ENCODE peak calls at places on chromosomes 5 and 9, in seven cellular contexts. I is adrenal gland, V is IMR-90, R is tibial artery, Q is breast epithelium, M is heart right ventricle, J is hepatocyte. O is an unnamed sample. For H3K4me1, the result is how much of the 10 kb centered on the place peaks cover.

GRCh38 chr5:94618029-94618492 is 343 bp downstream of the KIAA0825 start:
- DNase-seq in V (peak), I (peak), Q (peak), R (peak), J (peak), M (peak), O (no peak)

GRCh38 chr9:24416136-24416535 is 129.6 kb downstream of the IZUMO3 start:
- DNase-seq in Q (no peak), V (no peak), R (no peak), M (no peak), I (no peak), J (no peak), O (no peak)

GRCh38 chr5:109992264-109992915 is 302.7 kb downstream of the MAN2A1 start:
- DNase-seq in Q (no peak), R (no peak), J (no peak), V (no peak), M (no peak), I (no peak), O (no peak)

GRCh38 chr9:108536836-108537601 is 318.8 kb downstream of the ACTL7B start:
- DNase-seq in I (no peak), R (no peak), V (peak), Q (no peak), M (no peak), J (no peak), O (no peak)

GRCh38 chr5:164202338-164202737 is 696.9 kb downstream of the MAT2B start:
- DNase-seq in V (peak), M (no peak), J (no peak), I (no peak), R (no peak), Q (no peak), O (no peak)

GRCh38 chr9:16191691-16192402 is 639.0 kb downstream of the CCDC171 start:
- DNase-seq in M (peak), J (peak), Q (no peak), R (peak), V (peak), I (peak), O (peak)

GRCh38 chr9:123399803-123400378 is 43.9 kb downstream of the CRB2 start:
- DNase-seq in M (no peak), I (peak), J (no peak), R (no peak), V (no peak), Q (no peak), O (no peak)

GRCh38 chr9:33934188-33934878 is 114.4 kb downstream of the UBAP2 start:
- DNase-seq in I (no peak), V (no peak), Q (no peak), J (no peak), R (no peak), M (no peak), O (no peak)

GRCh38 chr9:115411993-115412452 is 294.1 kb upstream of the TNC start:
- DNase-seq in R (no peak), J (no peak), Q (no peak), V (peak), I (no peak), M (no peak), O (no peak)

GRCh38 chr5:12911156-12911555 is 1006.9 kb upstream of the CTNND2 start:
- DNase-seq in I (no peak), V (no peak), J (no peak), R (no peak), Q (no peak), M (no peak), O (no peak)

GRCh38 chr5:3451961-3452360 is 143.7 kb upstream of the IRX1 start:
- DNase-seq in V (no peak), J (no peak), M (no peak), Q (no peak), I (no peak), R (no peak), O (no peak)

GRCh38 chr5:61734966-61735365 is 402.9 kb downstream of the ZSWIM6 start:
- DNase-seq in J (no peak), I (no peak), V (no peak), R (no peak), Q (no peak), M (no peak), O (no peak)

GRCh38 chr5:61737991-61738390 is 405.9 kb downstream of the ZSWIM6 start:
- DNase-seq in Q (no peak), V (no peak), R (no peak), M (no peak), J (no peak), I (no peak), O (no peak)

GRCh38 chr5:61734001-61734400 is 401.9 kb downstream of the ZSWIM6 start:
- DNase-seq in J (no peak), Q (no peak), V (no peak), R (no peak), M (no peak), I (no peak), O (no peak)

GRCh38 chr5:61735531-61735930 is 403.5 kb downstream of the ZSWIM6 start:
- DNase-seq in I (no peak), V (no peak), M (no peak), Q (no peak), R (no peak), J (no peak), O (no peak)

GRCh38 chr5:61735999-61736398 is 403.9 kb downstream of the ZSWIM6 start:
- DNase-seq in Q (no peak), I (no peak), J (no peak), V (no peak), R (no peak), M (no peak), O (no peak)
- H3K4me3 ChIP-seq in Q (no peak), I (no peak), J (no peak), V (no peak), R (no peak), M (no peak), O (no peak)

DNA sequence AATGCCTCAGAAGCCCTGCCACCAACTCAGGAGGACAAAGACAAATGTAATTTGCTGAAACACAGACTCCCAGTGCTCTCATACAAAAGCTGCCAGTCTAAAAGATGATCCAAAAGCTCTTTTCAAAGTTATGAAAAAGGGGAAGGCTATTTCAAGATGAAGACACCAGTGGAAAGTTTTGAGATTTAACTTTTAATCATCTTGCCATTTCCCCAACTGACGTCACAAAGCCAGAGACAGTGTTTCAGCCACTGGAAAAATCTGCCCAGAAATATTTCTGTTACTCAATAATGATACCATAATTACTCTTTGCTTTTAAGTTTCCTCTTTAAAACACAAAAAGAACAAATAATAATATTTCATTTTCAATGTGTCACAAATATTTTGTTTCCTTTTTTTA is 20.9 kb downstream of the ENG start:
- DNase-seq in M (no peak), J (no peak), R (no peak), I (peak), V (peak), Q (no peak), O (no peak)
- TF ChIP-seq CTCF in M (no peak), J (no peak), R (no peak), I (no peak), V (no peak), Q (no peak), O (no peak)

GRCh38 chr9:124595743-124596142 is 88.5 kb upstream of the NR5A1 start:
- DNase-seq in I (no peak), Q (no peak), V (no peak), J (peak), R (no peak), M (no peak), O (no peak)

GRCh38 chr9:124594673-124595072 is 87.5 kb upstream of the NR5A1 start:
- DNase-seq in V (peak), R (no peak), I (no peak), J (no peak), Q (no peak), M (no peak), O (no peak)

GRCh38 chr9:124598048-124598447 is 90.8 kb upstream of the NR5A1 start:
- DNase-seq in I (no peak), R (no peak), J (no peak), V (no peak), Q (no peak), M (no peak), O (no peak)

GRCh38 chr9:124594215-124594614 is 87.0 kb upstream of the NR5A1 start:
- DNase-seq in V (peak), J (no peak), Q (no peak), M (no peak), R (no peak), I (no peak), O (no peak)

GRCh38 chr9:124596172-124596839 is 89.1 kb upstream of the NR5A1 start:
- DNase-seq in Q (no peak), J (no peak), V (no peak), I (no peak), R (no peak), M (no peak), O (no peak)
- H3K4me1 ChIP-seq in Q (under half), J (under half), V (under half), I (under half), R (under half), M (under half), O (under half)

DNA sequence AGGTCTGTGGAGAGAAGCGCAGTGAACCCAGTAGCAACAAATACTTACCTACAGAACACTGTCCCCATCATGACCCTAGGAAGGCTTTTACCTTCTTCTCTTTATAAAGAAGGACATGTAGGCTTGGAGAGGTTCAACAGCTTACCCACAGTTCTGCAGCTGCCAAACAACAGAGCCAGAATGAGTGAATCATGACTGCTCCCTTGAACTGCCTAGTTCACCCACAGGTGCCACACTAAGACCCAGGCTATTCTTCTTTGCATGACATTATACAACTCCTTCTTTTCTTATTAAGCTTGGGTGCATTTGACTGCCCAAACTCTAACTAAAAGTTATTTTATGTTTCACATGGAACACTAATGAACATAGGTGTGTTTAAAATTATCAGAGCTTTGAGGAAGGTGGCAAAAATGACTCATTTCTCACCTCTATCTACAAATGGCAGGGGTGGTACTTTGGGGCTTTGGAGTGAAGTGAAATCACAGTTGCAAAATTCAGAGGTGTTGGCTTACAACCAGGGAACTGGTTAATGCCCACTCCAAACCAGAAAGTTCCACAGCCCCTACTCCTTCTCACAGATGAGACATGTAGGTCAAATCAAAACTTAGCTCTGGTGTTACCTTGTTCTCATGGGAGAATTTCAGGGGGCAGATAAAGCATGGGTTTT is 201.6 kb downstream of the SEMA6A start:
- DNase-seq in V (no peak), R (no peak), I (no peak), M (no peak), Q (no peak), J (no peak), O (no peak)
- H3K4me3 ChIP-seq in V (no peak), R (no peak), I (no peak), M (no peak), Q (no peak), J (no peak), O (no peak)